ENCODE peak calls at places on chromosomes 16 and 17, in eight cellular contexts. E is stimulated activated CD4-positive, alpha-beta T cell treated with anti-CD3 and anti-CD28 coated beads, Interleukin-1b, Interleukin-23, amount 100 ng/mL, for 1 hour; T is Daoy; M is activated CD4-positive, alpha-beta T cell treated with anti-CD3 and anti-CD28 coated beads for 24 hours; P is RCC 7860; A is left ventricle myocardium inferior; W is T-helper 1 cell; K is IMR-90. D is an unnamed sample.

GRCh38 chr17:70869402-70870085 is 700.2 kb downstream of the KCNJ2 start:
- DNase-seq in E (no peak), T (no peak), M (no peak), P (no peak), A (no peak), W (no peak), K (no peak), D (no peak)

GRCh38 chr16:590165-590874 is 454 bp downstream of the RAB40C start:
- DNase-seq in E (no peak), T (no peak), M (no peak), P (no peak), A (no peak), W (no peak), K (peak), D (no peak)

GRCh38 chr17:19347323-19348080 is 15.0 kb downstream of the B9D1 start:
- DNase-seq in E (no peak), T (no peak), M (no peak), P (no peak), A (no peak), W (no peak), K (no peak), D (no peak)

GRCh38 chr16:31215287-31216115 is 1.4 kb downstream of the PYDC1 start:
- DNase-seq in E (no peak), T (peak), M (no peak), P (no peak), A (peak), W (no peak), K (peak), D (no peak)

GRCh38 chr16:66984902-66985311 is 3.5 kb upstream of the CES4A start:
- DNase-seq in E (no peak), T (no peak), M (peak), P (no peak), A (no peak), W (no peak), K (no peak), D (no peak)

GRCh38 chr17:48023408-48024148 is 14.0 kb downstream of the COPZ2 start:
- DNase-seq in E (no peak), T (peak), M (no peak), P (peak), A (peak), W (no peak), K (peak), D (no peak)

GRCh38 chr17:74020522-74020921 is 183.0 kb upstream of the RPL38 start:
- DNase-seq in E (no peak), T (no peak), M (no peak), P (no peak), A (no peak), W (no peak), K (no peak), D (no peak)

GRCh38 chr17:56994009-56994792 is 16.3 kb downstream of the SCPEP1 start:
- DNase-seq in E (no peak), T (no peak), M (no peak), P (no peak), A (no peak), W (no peak), K (peak), D (no peak)

GRCh38 chr17:64077409-64077808 is 52.5 kb downstream of the ERN1 start:
- DNase-seq in E (no peak), T (no peak), M (no peak), P (no peak), A (peak), W (no peak), K (peak), D (no peak)

GRCh38 chr16:54882556-54882955 is 48.1 kb upstream of the IRX5 start:
- DNase-seq in E (no peak), T (no peak), M (no peak), P (no peak), A (no peak), W (no peak), K (no peak), D (no peak)

GRCh38 chr16:10736926-10737625 is 6.6 kb upstream of the NUBP1 start:
- DNase-seq in E (peak), T (peak), M (peak), P (peak), A (no peak), W (peak), K (peak), D (no peak)

GRCh38 chr16:48862087-48862532 is 252.1 kb upstream of the N4BP1 start:
- DNase-seq in E (no peak), T (peak), M (no peak), P (peak), A (no peak), W (no peak), K (peak), D (no peak)

GRCh38 chr17:77148959-77149510 is 8.3 kb downstream of the SEC14L1 start:
- DNase-seq in E (no peak), T (no peak), M (no peak), P (no peak), A (no peak), W (no peak), K (no peak), D (no peak)

GRCh38 chr16:9115277-9115676 is 23.8 kb downstream of the HAPSTR1 start:
- DNase-seq in E (no peak), T (no peak), M (no peak), P (peak), A (no peak), W (no peak), K (peak), D (no peak)

GRCh38 chr16:61435356-61435755 is 600.9 kb downstream of the CDH8 start:
- DNase-seq in E (no peak), T (no peak), M (no peak), P (no peak), A (no peak), W (no peak), K (no peak), D (no peak)

GRCh38 chr17:44398692-44399691 is 9.5 kb upstream of the ITGA2B start:
- DNase-seq in E (no peak), T (no peak), M (no peak), P (no peak), A (no peak), W (no peak), K (peak), D (no peak)

GRCh38 chr16:11323551-11324336 is 21.5 kb upstream of the RMI2 start:
- DNase-seq in E (no peak), T (no peak), M (no peak), P (no peak), A (no peak), W (no peak), K (no peak), D (no peak)

GRCh38 chr16:84813141-84813933 is 6.4 kb upstream of the CRISPLD2 start:
- DNase-seq in E (no peak), T (peak), M (no peak), P (no peak), A (no peak), W (no peak), K (peak), D (no peak)

GRCh38 chr16:57196753-57197152 is 10.6 kb downstream of the RSPRY1 start:
- DNase-seq in E (no peak), T (no peak), M (no peak), P (no peak), A (no peak), W (no peak), K (no peak), D (no peak)

GRCh38 chr17:40331743-40332641 is 23.0 kb downstream of the RARA start:
- DNase-seq in E (no peak), T (peak), M (no peak), P (peak), A (peak), W (no peak), K (no peak), D (peak)

GRCh38 chr17:78585231-78585630 is 8.0 kb upstream of the DNAH17 start:
- DNase-seq in E (no peak), T (no peak), M (no peak), P (no peak), A (no peak), W (no peak), K (no peak), D (no peak)

GRCh38 chr16:68401871-68402747 is 46.2 kb downstream of the SMPD3 start:
- DNase-seq in E (no peak), T (peak), M (no peak), P (peak), A (no peak), W (no peak), K (peak), D (no peak)

GRCh38 chr17:42518046-42518754 is 17.8 kb upstream of the NAGLU start:
- DNase-seq in E (no peak), T (peak), M (no peak), P (peak), A (peak), W (no peak), K (peak), D (no peak)

GRCh38 chr17:78124081-78124835 is 4.3 kb downstream of the TMC6 start:
- DNase-seq in E (no peak), T (no peak), M (no peak), P (no peak), A (no peak), W (no peak), K (no peak), D (no peak)

GRCh38 chr16:55686671-55687070 is 30.9 kb downstream of the SLC6A2 start:
- DNase-seq in E (no peak), T (no peak), M (no peak), P (no peak), A (no peak), W (no peak), K (no peak), D (no peak)

GRCh38 chr16:11625769-11626168 is 39.0 kb upstream of the LITAF start:
- DNase-seq in E (no peak), T (no peak), M (no peak), P (no peak), A (no peak), W (no peak), K (peak), D (no peak)

GRCh38 chr16:3101018-3101840 is 2.1 kb upstream of the ZSCAN10 start:
- DNase-seq in E (no peak), T (peak), M (peak), P (no peak), A (no peak), W (peak), K (no peak), D (no peak)

GRCh38 chr17:60604686-60605334 is 4.8 kb downstream of the PPM1D start:
- DNase-seq in E (no peak), T (peak), M (no peak), P (peak), A (no peak), W (no peak), K (peak), D (no peak)

GRCh38 chr16:21646091-21646490 is 6.3 kb downstream of the IGSF6 start:
- DNase-seq in E (no peak), T (no peak), M (no peak), P (no peak), A (no peak), W (no peak), K (no peak), D (no peak)

GRCh38 chr16:73202176-73202729 is 154.3 kb upstream of the ZFHX3 start:
- DNase-seq in E (no peak), T (peak), M (no peak), P (no peak), A (no peak), W (no peak), K (peak), D (no peak)

GRCh38 chr16:81167851-81168250 is 70.6 kb upstream of the BCO1 start:
- DNase-seq in E (no peak), T (no peak), M (no peak), P (no peak), A (peak), W (no peak), K (no peak), D (no peak)

GRCh38 chr17:21199856-21200255 is 14.1 kb downstream of the TMEM11 start:
- DNase-seq in E (no peak), T (no peak), M (no peak), P (no peak), A (no peak), W (no peak), K (no peak), D (no peak)

GRCh38 chr16:57624044-57624688 is 4.3 kb upstream of the ADGRG1 start:
- DNase-seq in E (no peak), T (peak), M (no peak), P (peak), A (no peak), W (no peak), K (peak), D (no peak)

GRCh38 chr16:73213761-73214480 is 166.0 kb upstream of the ZFHX3 start:
- DNase-seq in E (no peak), T (no peak), M (no peak), P (no peak), A (no peak), W (no peak), K (peak), D (no peak)

GRCh38 chr17:81289627-81290026 is 5.5 kb downstream of the SLC38A10 start:
- DNase-seq in E (no peak), T (no peak), M (no peak), P (no peak), A (no peak), W (no peak), K (no peak), D (no peak)